ENCODE peak calls at places on chromosome 22, in seven cellular contexts. A, X, S, T, N, Z and E are unnamed samples.

GRCh38 chr22:40422558-40423245 is 52.3 kb downstream of the SGSM3 start:
- DNase-seq in A (no peak), X (no peak), S (no peak), T (no peak), N (no peak), Z (no peak), E (no peak)

GRCh38 chr22:23984430-23984829 is 4.5 kb downstream of the GSTT2 start:
- DNase-seq in A (no peak), X (peak; percentile 41), S (no peak), T (no peak), N (no peak), Z (peak; percentile 14), E (no peak)

GRCh38 chr22:22194931-22195264 is 49.7 kb upstream of the VPREB1 start:
- DNase-seq in A (no peak), X (no peak), S (no peak), T (no peak), N (no peak), Z (no peak), E (no peak)

GRCh38 chr22:21990449-21991308 is 8.1 kb upstream of the TOP3B start:
- DNase-seq in A (no peak), X (no peak), S (no peak), T (no peak), N (no peak), Z (no peak), E (no peak)

GRCh38 chr22:38169116-38169515 is 12.5 kb downstream of the PLA2G6 start:
- DNase-seq in A (no peak), X (no peak), S (no peak), T (no peak), N (no peak), Z (no peak), E (no peak)

GRCh38 chr22:49751318-49751967 is 76.2 kb downstream of the BRD1 start:
- DNase-seq in A (no peak), X (no peak), S (no peak), T (no peak), N (no peak), Z (no peak), E (peak; percentile 63)

GRCh38 chr22:46041642-46042041 is 64.7 kb upstream of the WNT7B start:
- DNase-seq in A (no peak), X (no peak), S (no peak), T (no peak), N (no peak), Z (no peak), E (no peak)

GRCh38 chr22:20013382-20013871 is 3.2 kb downstream of the ARVCF start:
- DNase-seq in A (peak; percentile 84), X (peak; percentile 60), S (no peak), T (no peak), N (peak; percentile 85), Z (no peak), E (no peak)

GRCh38 chr22:37427711-37428635 is 694 bp upstream of the ELFN2 start:
- DNase-seq in A (no peak), X (no peak), S (no peak), T (no peak), N (no peak), Z (no peak), E (no peak)

GRCh38 chr22:47486569-47487312 is 724.3 kb downstream of the TBC1D22A start:
- DNase-seq in A (no peak), X (no peak), S (no peak), T (no peak), N (no peak), Z (no peak), E (no peak)

GRCh38 chr22:20581503-20582170 is 74.2 kb downstream of the MED15 start:
- DNase-seq in A (no peak), X (no peak), S (no peak), T (no peak), N (no peak), Z (no peak), E (no peak)

GRCh38 chr22:17162731-17163130 is 3.7 kb upstream of the HDHD5 start:
- DNase-seq in A (no peak), X (no peak), S (no peak), T (no peak), N (no peak), Z (no peak), E (no peak)

GRCh38 chr22:45425531-45426265 is 12.2 kb downstream of the RIBC2 start:
- DNase-seq in A (no peak), X (no peak), S (no peak), T (no peak), N (no peak), Z (no peak), E (peak; percentile 82)

GRCh38 chr22:29205598-29206371 is at the start of gene EMID1:
- DNase-seq in A (peak; percentile 59), X (peak; percentile 46), S (peak; percentile 41), T (no peak), N (peak; percentile 75), Z (no peak), E (no peak)

GRCh38 chr22:46917702-46918101 is 155.3 kb downstream of the TBC1D22A start:
- DNase-seq in A (no peak), X (no peak), S (no peak), T (no peak), N (no peak), Z (no peak), E (no peak)

GRCh38 chr22:44827666-44828065 is 75.3 kb downstream of the ARHGAP8 start:
- DNase-seq in A (no peak), X (no peak), S (no peak), T (no peak), N (no peak), Z (no peak), E (no peak)

GRCh38 chr22:25970348-25970995 is 198.8 kb upstream of the SEZ6L start:
- DNase-seq in A (no peak), X (peak; percentile 29), S (no peak), T (no peak), N (no peak), Z (peak; percentile 74), E (no peak)

GRCh38 chr22:23608583-23608982 is 23.5 kb downstream of the DRICH1 start:
- DNase-seq in A (peak; percentile 64), X (peak; percentile 72), S (no peak), T (no peak), N (peak; percentile 85), Z (no peak), E (peak; percentile 58)

GRCh38 chr22:28381427-28382167 is 298.0 kb downstream of the TTC28 start:
- DNase-seq in A (no peak), X (no peak), S (no peak), T (no peak), N (no peak), Z (no peak), E (no peak)

GRCh38 chr22:47192106-47192650 is 429.7 kb downstream of the TBC1D22A start:
- DNase-seq in A (no peak), X (no peak), S (no peak), T (no peak), N (no peak), Z (no peak), E (peak; percentile 83)

GRCh38 chr22:26159886-26160285 is 9.4 kb upstream of the SEZ6L start:
- DNase-seq in A (no peak), X (no peak), S (no peak), T (no peak), N (no peak), Z (no peak), E (no peak)

GRCh38 chr22:17873804-17874203 is 99.5 kb upstream of the BID start:
- DNase-seq in A (no peak), X (no peak), S (no peak), T (no peak), N (no peak), Z (no peak), E (no peak)

GRCh38 chr22:41237036-41237706 is 3.6 kb downstream of the CHADL start:
- DNase-seq in A (no peak), X (no peak), S (no peak), T (no peak), N (no peak), Z (no peak), E (peak; percentile 92)

GRCh38 chr22:40525250-40525884 is 111.2 kb downstream of the MRTFA start:
- DNase-seq in A (peak; percentile 56), X (no peak), S (peak; percentile 76), T (no peak), N (peak; percentile 51), Z (peak; percentile 8), E (no peak)

GRCh38 chr22:17085277-17086091 is 684 bp downstream of the IL17RA start:
- DNase-seq in A (no peak), X (no peak), S (peak; percentile 41), T (no peak), N (no peak), Z (no peak), E (no peak)